ENCODE peak calls at places on chromosomes 7 and 10, in four cellular contexts. Q, S, V and A are unnamed samples. For H3K27me3, the result is how much of the 10 kb centered on the place peaks cover.

GRCh38 chr10:29619273-29619672 is 15.5 kb downstream of the SVIL start:
- DNase-seq in S (no peak), Q (no peak), V (no peak), A (no peak)

GRCh38 chr10:108250954-108251620 is 1086.6 kb upstream of the SORCS1 start:
- DNase-seq in S (no peak), Q (no peak), V (no peak), A (no peak)

GRCh38 chr10:122974034-122974433 is 6.2 kb upstream of the PSTK start:
- DNase-seq in V (no peak), Q (no peak), S (no peak), A (peak)

GRCh38 chr7:132771301-132771730 is 195.0 kb upstream of the PLXNA4 start:
- DNase-seq in S (no peak), Q (no peak), V (no peak), A (no peak)

GRCh38 chr7:28768577-28769147 is 189.5 kb downstream of the TRIL start:
- DNase-seq in V (no peak), Q (no peak), S (no peak), A (no peak)

GRCh38 chr7:2800923-2801682 is 43.0 kb downstream of the GNA12 start:
- DNase-seq in S (no peak), Q (peak), V (no peak), A (no peak)

GRCh38 chr7:157408258-157409101 is 71.7 kb downstream of the DNAJB6 start:
- DNase-seq in Q (no peak), S (no peak), V (no peak), A (peak)

GRCh38 chr10:58352956-58353610 is 18.3 kb downstream of the UBE2D1 start:
- DNase-seq in Q (no peak), S (no peak), V (no peak), A (no peak)

GRCh38 chr7:42746226-42746625 is 165.6 kb downstream of the C7orf25 start:
- DNase-seq in V (no peak), S (no peak), Q (no peak), A (no peak)

GRCh38 chr7:41930538-41931262 is 227.8 kb upstream of the INHBA start:
- DNase-seq in V (no peak), S (no peak), Q (no peak), A (no peak)

GRCh38 chr10:123721441-123722049 is 55.4 kb downstream of the GPR26 start:
- DNase-seq in S (no peak), Q (no peak), V (no peak), A (no peak)

GRCh38 chr10:101094113-101094512 is 32.3 kb downstream of the KAZALD1 start:
- DNase-seq in S (no peak), V (no peak), Q (no peak), A (no peak)

GRCh38 chr7:5872326-5872725 is 8.3 kb upstream of the OCM start:
- DNase-seq in Q (no peak), V (no peak), S (no peak), A (no peak)

GRCh38 chr7:66626236-66626957 is 2.3 kb upstream of the KCTD7 start:
- DNase-seq in Q (no peak), V (no peak), S (no peak), A (no peak)

GRCh38 chr10:103120977-103121735 is 71.9 kb downstream of the NT5C2 start:
- DNase-seq in S (no peak), Q (peak), V (no peak), A (no peak)

GRCh38 chr7:76330245-76330644 is 27.8 kb downstream of the HSPB1 start:
- DNase-seq in S (no peak), V (no peak), Q (no peak), A (no peak)

GRCh38 chr7:96508371-96508770 is 186.5 kb upstream of the SLC25A13 start:
- DNase-seq in S (no peak), Q (no peak), V (no peak), A (no peak)

GRCh38 chr10:116210588-116211346 is 62.2 kb downstream of the GFRA1 start:
- DNase-seq in S (no peak), V (no peak), Q (no peak), A (no peak)

GRCh38 chr10:29951441-29951931 is 107.9 kb downstream of the JCAD start:
- DNase-seq in Q (no peak), S (no peak), V (no peak), A (no peak)

GRCh38 chr7:50307368-50308012 is 3.0 kb downstream of the IKZF1 start:
- DNase-seq in S (no peak), Q (peak), V (no peak), A (no peak)

GRCh38 chr7:6375346-6376101 is 72.2 kb downstream of the DAGLB start:
- DNase-seq in Q (peak), S (no peak), V (no peak), A (no peak)

GRCh38 chr7:157595086-157595855 is 258.5 kb downstream of the DNAJB6 start:
- DNase-seq in V (no peak), S (no peak), Q (no peak), A (no peak)

GRCh38 chr10:28449382-28449781 is 83.5 kb upstream of the WAC start:
- DNase-seq in Q (no peak), S (no peak), V (no peak), A (no peak)

GRCh38 chr7:135740868-135741267 is 7.7 kb downstream of the FAM180A start:
- DNase-seq in V (no peak), Q (peak), S (no peak), A (no peak)

GRCh38 chr7:140923358-140924006 is 1.2 kb downstream of the BRAF start:
- DNase-seq in V (no peak), S (no peak), Q (peak), A (no peak)

GRCh38 chr7:132742152-132742551 is 165.9 kb upstream of the PLXNA4 start:
- DNase-seq in V (no peak), Q (peak), S (no peak), A (no peak)

GRCh38 chr7:111677848-111678247 is 115.6 kb upstream of the IMMP2L start:
- DNase-seq in Q (no peak), V (no peak), S (no peak), A (no peak)

GRCh38 chr7:53119514-53119933 is 84.1 kb downstream of the POM121L12 start:
- DNase-seq in V (no peak), S (no peak), Q (no peak), A (no peak)

GRCh38 chr10:11407939-11408338 is 203.5 kb downstream of the USP6NL start:
- DNase-seq in S (no peak), V (no peak), Q (peak), A (no peak)

GRCh38 chr10:111240348-111240747 is 163.5 kb downstream of the ADRA2A start:
- DNase-seq in S (no peak), Q (no peak), V (no peak), A (no peak)

GRCh38 chr10:14123066-14123465 is 207.7 kb downstream of the FRMD4A start:
- DNase-seq in Q (no peak), V (no peak), S (no peak), A (no peak)

GRCh38 chr10:35910234-35910633 is 268.1 kb upstream of the FZD8 start:
- DNase-seq in S (no peak), V (no peak), Q (no peak), A (no peak)

GRCh38 chr7:73978681-73979563 is 49.1 kb upstream of the ELN start:
- DNase-seq in V (peak), S (peak), Q (peak), A (no peak)

GRCh38 chr10:109480836-109481235 is 442.5 kb downstream of the XPNPEP1 start:
- DNase-seq in Q (no peak), S (no peak), V (no peak), A (no peak)

GRCh38 chr7:33880787-33881186 is 24.6 kb upstream of the BMPER start:
- DNase-seq in S (no peak), Q (no peak), V (no peak), A (no peak)

GRCh38 chr10:19048901-19049300 is 300 bp downstream of the MALRD1 start:
- DNase-seq in Q (no peak), S (no peak), V (no peak), A (no peak)

GRCh38 chr10:19054289-19054688 is 5.7 kb downstream of the MALRD1 start:
- DNase-seq in S (no peak), Q (peak), V (no peak), A (no peak)

GRCh38 chr10:19048479-19048878 is at the start of gene MALRD1:
- DNase-seq in S (no peak), Q (peak), V (no peak), A (no peak)

GRCh38 chr10:19046709-19047108 is 1.9 kb upstream of the MALRD1 start:
- DNase-seq in Q (peak), V (no peak), S (no peak), A (no peak)

DNA sequence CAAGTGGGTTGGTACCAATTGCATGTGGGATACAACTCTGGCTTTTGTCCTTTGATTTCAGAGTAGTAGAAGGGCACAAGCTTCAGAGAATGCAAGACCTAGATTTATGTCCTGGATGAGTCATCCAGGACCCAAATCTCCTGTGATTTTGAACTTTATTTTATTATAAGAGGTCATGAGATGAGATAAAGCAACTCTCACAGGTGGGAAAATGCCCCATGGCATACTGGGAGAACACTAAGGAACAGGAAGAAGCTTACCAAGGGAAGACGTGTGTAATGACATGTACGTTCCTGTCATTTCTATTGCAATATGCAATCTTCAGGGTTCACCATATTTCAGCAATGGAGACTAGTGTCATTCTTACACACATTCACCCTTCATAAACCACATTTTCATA is 976 bp downstream of the MALRD1 start:
- DNase-seq in S (no peak), Q (peak), V (no peak), A (no peak)
- H3K27me3 ChIP-seq in S (under half), Q (under half), V (under half), A (under half)

DNA sequence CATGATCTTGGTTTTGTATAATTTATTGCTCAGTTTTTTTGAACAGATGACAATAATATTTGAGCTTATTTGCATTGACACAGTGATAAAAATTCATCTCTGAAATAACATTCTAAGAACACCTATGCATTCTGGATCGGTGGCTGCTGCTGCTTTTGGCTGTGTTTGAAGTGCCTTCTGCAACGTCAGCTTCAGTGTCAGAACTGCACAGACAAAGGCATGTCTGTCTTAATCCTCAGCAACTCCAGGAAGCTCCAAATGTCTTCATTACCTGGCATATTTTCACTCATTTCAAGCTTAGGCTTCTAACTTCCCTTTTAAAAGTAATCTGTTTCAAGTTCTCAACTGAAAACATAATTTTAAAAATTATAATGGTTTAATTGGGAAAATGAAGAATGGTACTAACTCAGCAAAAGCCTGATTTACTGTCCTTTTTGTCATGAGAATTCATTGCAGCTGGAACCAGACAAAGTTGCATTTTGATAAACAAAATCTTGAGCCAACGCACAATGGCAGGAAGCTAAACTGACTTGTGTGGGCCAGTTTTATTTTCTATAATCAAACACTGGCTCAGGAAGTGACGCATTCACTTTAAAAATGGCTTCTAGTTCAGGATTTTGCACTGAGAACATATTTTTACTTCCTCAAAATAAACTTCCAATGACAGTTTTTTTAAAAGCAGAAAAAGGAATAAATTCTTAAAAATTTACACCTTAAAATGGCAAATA is 38.7 kb downstream of the NPS start:
- DNase-seq in S (no peak), V (no peak), Q (no peak), A (no peak)
- H3K27ac ChIP-seq in S (no peak), V (no peak), Q (no peak), A (no peak)

GRCh38 chr7:1260236-1260635 is 27.6 kb downstream of the UNCX start:
- DNase-seq in Q (no peak), V (no peak), S (no peak), A (peak)
- H3K27me3 ChIP-seq in Q (under half), V (under half), S (under half), A (under half)

GRCh38 chr7:100024020-100024619 is 8.7 kb downstream of the ZKSCAN1 start:
- DNase-seq in S (no peak), Q (no peak), V (no peak), A (no peak)
- H3K27ac ChIP-seq in S (no peak), Q (no peak), V (no peak), A (no peak)

GRCh38 chr10:133227256-133227655 is 2.8 kb upstream of the UTF1 start:
- DNase-seq in S (no peak), V (no peak), Q (no peak), A (no peak)
- H3K27me3 ChIP-seq in S (under half), V (under half), Q (under half), A (under half)

GRCh38 chr10:77926566-77927342 is at the start of gene DLG5:
- DNase-seq in Q (peak), V (no peak), S (peak), A (peak)
- H3K27ac ChIP-seq in Q (peak), V (peak), S (peak), A (peak)

GRCh38 chr7:155470186-155470487 is 12.2 kb downstream of the EN2 start:
- DNase-seq in Q (no peak), S (no peak), V (no peak), A (no peak)

GRCh38 chr7:155470686-155471638 is 13.0 kb downstream of the EN2 start:
- DNase-seq in S (no peak), Q (no peak), V (no peak), A (no peak)

GRCh38 chr7:155467846-155468821 is 10.2 kb downstream of the EN2 start:
- DNase-seq in V (no peak), S (no peak), Q (no peak), A (peak)

GRCh38 chr7:155469311-155470185 is 11.6 kb downstream of the EN2 start:
- DNase-seq in Q (no peak), S (no peak), V (no peak), A (no peak)

DNA sequence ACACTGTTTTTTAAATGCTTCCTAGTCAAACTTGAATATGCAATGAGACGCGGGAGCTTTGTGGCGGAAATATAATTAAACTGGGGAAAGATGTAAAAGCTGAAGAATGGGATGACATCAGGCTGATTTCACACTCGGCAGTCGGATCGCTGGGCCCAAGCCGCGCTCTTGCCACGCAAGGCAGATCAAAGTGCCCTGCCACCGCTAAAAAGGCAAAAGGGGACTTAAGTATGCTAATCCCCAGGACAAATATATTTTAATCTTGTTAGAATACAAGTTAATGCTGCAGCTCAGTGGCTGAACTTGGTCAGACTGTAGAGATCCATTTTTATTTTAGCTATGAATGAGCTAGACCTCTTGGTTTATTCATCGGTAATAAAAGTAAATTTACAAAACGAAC is 13.8 kb downstream of the EN2 start:
- DNase-seq in S (no peak), Q (no peak), V (no peak), A (no peak)
- H3K27me3 ChIP-seq in S (under half), Q (half or more), V (half or more), A (under half)